ENCODE peak calls at places on chromosomes 1 and 21, in nine cellular contexts. One of them, this sample, is unnamed.

GRCh38 chr1:239912471-239912870 is 179.2 kb upstream of the FMN2 start:
- DNase-seq in GM03348: peak
- DNase-seq in mucosa of gallbladder: no peak
- DNase-seq in H7: no peak
- DNase-seq in EH: peak
- DNase-seq in B cell: no peak
- DNase-seq in activated T-helper 1 cell treated with anti-CD3 and anti-CD28 coated beads, Interleukin-2, amount 50 U/mL, for 16 hours: no peak
- DNase-seq in memory B cell: no peak
- DNase-seq in neuronal stem cell: no peak
- DNase-seq in this sample: peak

GRCh38 chr1:224325959-224326358 is 4.0 kb downstream of the NVL start:
- DNase-seq in neuronal stem cell: no peak
- DNase-seq in H7: no peak
- DNase-seq in EH: no peak
- DNase-seq in memory B cell: no peak
- DNase-seq in activated T-helper 1 cell treated with anti-CD3 and anti-CD28 coated beads, Interleukin-2, amount 50 U/mL, for 16 hours: no peak
- DNase-seq in mucosa of gallbladder: no peak
- DNase-seq in B cell: no peak
- DNase-seq in GM03348: no peak
- DNase-seq in this sample: no peak

GRCh38 chr1:116956378-116956777 is 45.2 kb upstream of the CD101 start:
- DNase-seq in neuronal stem cell: no peak
- DNase-seq in memory B cell: no peak
- DNase-seq in mucosa of gallbladder: no peak
- DNase-seq in activated T-helper 1 cell treated with anti-CD3 and anti-CD28 coated beads, Interleukin-2, amount 50 U/mL, for 16 hours: no peak
- DNase-seq in GM03348: no peak
- DNase-seq in B cell: no peak
- DNase-seq in H7: no peak
- DNase-seq in EH: no peak
- DNase-seq in this sample: no peak

GRCh38 chr1:24416666-24417391 is 1.2 kb downstream of the NIPAL3 start:
- DNase-seq in neuronal stem cell: no peak
- DNase-seq in GM03348: peak
- DNase-seq in B cell: peak
- DNase-seq in EH: peak
- DNase-seq in activated T-helper 1 cell treated with anti-CD3 and anti-CD28 coated beads, Interleukin-2, amount 50 U/mL, for 16 hours: peak
- DNase-seq in H7: no peak
- DNase-seq in mucosa of gallbladder: no peak
- DNase-seq in memory B cell: peak
- DNase-seq in this sample: peak

GRCh38 chr1:221979461-221980032 is 237.7 kb upstream of the DUSP10 start:
- DNase-seq in activated T-helper 1 cell treated with anti-CD3 and anti-CD28 coated beads, Interleukin-2, amount 50 U/mL, for 16 hours: no peak
- DNase-seq in GM03348: no peak
- DNase-seq in mucosa of gallbladder: no peak
- DNase-seq in H7: no peak
- DNase-seq in B cell: no peak
- DNase-seq in memory B cell: no peak
- DNase-seq in EH: no peak
- DNase-seq in neuronal stem cell: no peak
- DNase-seq in this sample: peak

GRCh38 chr1:152188673-152189591 is 29.9 kb upstream of the RPTN start:
- DNase-seq in B cell: peak
- DNase-seq in EH: peak
- DNase-seq in activated T-helper 1 cell treated with anti-CD3 and anti-CD28 coated beads, Interleukin-2, amount 50 U/mL, for 16 hours: peak
- DNase-seq in memory B cell: peak
- DNase-seq in mucosa of gallbladder: peak
- DNase-seq in GM03348: peak
- DNase-seq in neuronal stem cell: no peak
- DNase-seq in H7: peak
- DNase-seq in this sample: peak

GRCh38 chr1:91650764-91651163 is 150.1 kb downstream of the CDC7 start:
- DNase-seq in memory B cell: no peak
- DNase-seq in EH: peak
- DNase-seq in activated T-helper 1 cell treated with anti-CD3 and anti-CD28 coated beads, Interleukin-2, amount 50 U/mL, for 16 hours: no peak
- DNase-seq in GM03348: peak
- DNase-seq in B cell: no peak
- DNase-seq in neuronal stem cell: no peak
- DNase-seq in H7: no peak
- DNase-seq in mucosa of gallbladder: peak
- DNase-seq in this sample: peak

GRCh38 chr1:162055062-162055461 is 14.4 kb upstream of the NOS1AP start:
- DNase-seq in activated T-helper 1 cell treated with anti-CD3 and anti-CD28 coated beads, Interleukin-2, amount 50 U/mL, for 16 hours: no peak
- DNase-seq in GM03348: peak
- DNase-seq in B cell: no peak
- DNase-seq in H7: no peak
- DNase-seq in neuronal stem cell: no peak
- DNase-seq in EH: peak
- DNase-seq in mucosa of gallbladder: no peak
- DNase-seq in memory B cell: no peak
- DNase-seq in this sample: peak

GRCh38 chr1:205991237-205991636 is 12.0 kb downstream of the RAB7B start:
- DNase-seq in memory B cell: no peak
- DNase-seq in EH: peak
- DNase-seq in B cell: no peak
- DNase-seq in H7: no peak
- DNase-seq in neuronal stem cell: no peak
- DNase-seq in GM03348: peak
- DNase-seq in mucosa of gallbladder: no peak
- DNase-seq in activated T-helper 1 cell treated with anti-CD3 and anti-CD28 coated beads, Interleukin-2, amount 50 U/mL, for 16 hours: no peak
- DNase-seq in this sample: no peak

GRCh38 chr1:204670152-204670927 is 15.2 kb downstream of the LRRN2 start:
- DNase-seq in B cell: no peak
- DNase-seq in activated T-helper 1 cell treated with anti-CD3 and anti-CD28 coated beads, Interleukin-2, amount 50 U/mL, for 16 hours: no peak
- DNase-seq in mucosa of gallbladder: no peak
- DNase-seq in memory B cell: no peak
- DNase-seq in GM03348: peak
- DNase-seq in neuronal stem cell: no peak
- DNase-seq in EH: peak
- DNase-seq in H7: no peak
- DNase-seq in this sample: peak

GRCh38 chr1:193321242-193321842 is 134.9 kb upstream of the B3GALT2 start:
- DNase-seq in H7: no peak
- DNase-seq in neuronal stem cell: no peak
- DNase-seq in B cell: no peak
- DNase-seq in activated T-helper 1 cell treated with anti-CD3 and anti-CD28 coated beads, Interleukin-2, amount 50 U/mL, for 16 hours: no peak
- DNase-seq in GM03348: peak
- DNase-seq in mucosa of gallbladder: no peak
- DNase-seq in memory B cell: no peak
- DNase-seq in EH: peak
- DNase-seq in this sample: no peak

GRCh38 chr1:35707253-35708178 is 11.2 kb downstream of the C1orf216 start:
- DNase-seq in EH: peak
- DNase-seq in mucosa of gallbladder: no peak
- DNase-seq in activated T-helper 1 cell treated with anti-CD3 and anti-CD28 coated beads, Interleukin-2, amount 50 U/mL, for 16 hours: no peak
- DNase-seq in H7: peak
- DNase-seq in B cell: peak
- DNase-seq in neuronal stem cell: peak
- DNase-seq in GM03348: peak
- DNase-seq in memory B cell: no peak
- DNase-seq in this sample: no peak

GRCh38 chr1:204025917-204026709 is 46.8 kb upstream of the SOX13 start:
- DNase-seq in activated T-helper 1 cell treated with anti-CD3 and anti-CD28 coated beads, Interleukin-2, amount 50 U/mL, for 16 hours: no peak
- DNase-seq in neuronal stem cell: peak
- DNase-seq in GM03348: no peak
- DNase-seq in EH: no peak
- DNase-seq in mucosa of gallbladder: no peak
- DNase-seq in memory B cell: no peak
- DNase-seq in B cell: no peak
- DNase-seq in H7: no peak
- DNase-seq in this sample: no peak

GRCh38 chr1:182430263-182431068 is 19.5 kb upstream of the RGSL1 start:
- DNase-seq in activated T-helper 1 cell treated with anti-CD3 and anti-CD28 coated beads, Interleukin-2, amount 50 U/mL, for 16 hours: no peak
- DNase-seq in GM03348: no peak
- DNase-seq in neuronal stem cell: no peak
- DNase-seq in B cell: peak
- DNase-seq in memory B cell: no peak
- DNase-seq in mucosa of gallbladder: no peak
- DNase-seq in H7: no peak
- DNase-seq in EH: peak
- DNase-seq in this sample: no peak

GRCh38 chr21:28473530-28474225 is 519.0 kb downstream of the LTN1 start:
- DNase-seq in EH: peak
- DNase-seq in H7: no peak
- DNase-seq in memory B cell: no peak
- DNase-seq in GM03348: no peak
- DNase-seq in activated T-helper 1 cell treated with anti-CD3 and anti-CD28 coated beads, Interleukin-2, amount 50 U/mL, for 16 hours: no peak
- DNase-seq in B cell: no peak
- DNase-seq in neuronal stem cell: no peak
- DNase-seq in mucosa of gallbladder: no peak
- DNase-seq in this sample: no peak

GRCh38 chr1:39214998-39215873 is 10.7 kb downstream of the MACF1 start:
- DNase-seq in neuronal stem cell: no peak
- DNase-seq in activated T-helper 1 cell treated with anti-CD3 and anti-CD28 coated beads, Interleukin-2, amount 50 U/mL, for 16 hours: no peak
- DNase-seq in memory B cell: peak
- DNase-seq in EH: peak
- DNase-seq in B cell: peak
- DNase-seq in GM03348: no peak
- DNase-seq in mucosa of gallbladder: no peak
- DNase-seq in H7: no peak
- DNase-seq in this sample: peak

GRCh38 chr1:3462356-3463012 is 8.0 kb downstream of the ARHGEF16 start:
- DNase-seq in EH: no peak
- DNase-seq in mucosa of gallbladder: no peak
- DNase-seq in activated T-helper 1 cell treated with anti-CD3 and anti-CD28 coated beads, Interleukin-2, amount 50 U/mL, for 16 hours: no peak
- DNase-seq in GM03348: no peak
- DNase-seq in neuronal stem cell: no peak
- DNase-seq in memory B cell: no peak
- DNase-seq in H7: no peak
- DNase-seq in B cell: no peak
- DNase-seq in this sample: no peak

GRCh38 chr1:117985973-117986372 is 56.4 kb downstream of the WDR3 start:
- DNase-seq in activated T-helper 1 cell treated with anti-CD3 and anti-CD28 coated beads, Interleukin-2, amount 50 U/mL, for 16 hours: no peak
- DNase-seq in memory B cell: no peak
- DNase-seq in EH: no peak
- DNase-seq in B cell: no peak
- DNase-seq in GM03348: no peak
- DNase-seq in H7: no peak
- DNase-seq in mucosa of gallbladder: no peak
- DNase-seq in neuronal stem cell: no peak
- DNase-seq in this sample: no peak

GRCh38 chr1:3530931-3531818 is 76.7 kb downstream of the ARHGEF16 start:
- DNase-seq in memory B cell: peak
- DNase-seq in activated T-helper 1 cell treated with anti-CD3 and anti-CD28 coated beads, Interleukin-2, amount 50 U/mL, for 16 hours: peak
- DNase-seq in neuronal stem cell: peak
- DNase-seq in H7: no peak
- DNase-seq in B cell: peak
- DNase-seq in EH: peak
- DNase-seq in GM03348: peak
- DNase-seq in mucosa of gallbladder: peak
- DNase-seq in this sample: peak

GRCh38 chr1:240424740-240425464 is 187.1 kb downstream of the GREM2 start:
- DNase-seq in neuronal stem cell: no peak
- DNase-seq in memory B cell: no peak
- DNase-seq in GM03348: no peak
- DNase-seq in mucosa of gallbladder: no peak
- DNase-seq in B cell: no peak
- DNase-seq in H7: no peak
- DNase-seq in EH: peak
- DNase-seq in activated T-helper 1 cell treated with anti-CD3 and anti-CD28 coated beads, Interleukin-2, amount 50 U/mL, for 16 hours: no peak
- DNase-seq in this sample: peak

GRCh38 chr1:56866656-56867055 is 12.1 kb downstream of the C8A start:
- DNase-seq in mucosa of gallbladder: no peak
- DNase-seq in B cell: no peak
- DNase-seq in EH: peak
- DNase-seq in neuronal stem cell: no peak
- DNase-seq in GM03348: peak
- DNase-seq in H7: no peak
- DNase-seq in memory B cell: no peak
- DNase-seq in activated T-helper 1 cell treated with anti-CD3 and anti-CD28 coated beads, Interleukin-2, amount 50 U/mL, for 16 hours: no peak
- DNase-seq in this sample: peak

GRCh38 chr1:235631816-235632215 is 17.8 kb downstream of the GNG4 start:
- DNase-seq in activated T-helper 1 cell treated with anti-CD3 and anti-CD28 coated beads, Interleukin-2, amount 50 U/mL, for 16 hours: no peak
- DNase-seq in EH: no peak
- DNase-seq in mucosa of gallbladder: no peak
- DNase-seq in H7: no peak
- DNase-seq in GM03348: no peak
- DNase-seq in B cell: no peak
- DNase-seq in neuronal stem cell: no peak
- DNase-seq in memory B cell: no peak
- DNase-seq in this sample: no peak

GRCh38 chr1:200448034-200448762 is 38.4 kb upstream of the ZNF281 start:
- DNase-seq in activated T-helper 1 cell treated with anti-CD3 and anti-CD28 coated beads, Interleukin-2, amount 50 U/mL, for 16 hours: no peak
- DNase-seq in B cell: no peak
- DNase-seq in GM03348: no peak
- DNase-seq in mucosa of gallbladder: no peak
- DNase-seq in neuronal stem cell: no peak
- DNase-seq in H7: no peak
- DNase-seq in EH: no peak
- DNase-seq in memory B cell: no peak
- DNase-seq in this sample: no peak

GRCh38 chr1:2166254-2166653 is 28.3 kb downstream of the FAAP20 start:
- DNase-seq in EH: peak
- DNase-seq in activated T-helper 1 cell treated with anti-CD3 and anti-CD28 coated beads, Interleukin-2, amount 50 U/mL, for 16 hours: no peak
- DNase-seq in B cell: no peak
- DNase-seq in memory B cell: no peak
- DNase-seq in mucosa of gallbladder: no peak
- DNase-seq in H7: peak
- DNase-seq in GM03348: no peak
- DNase-seq in neuronal stem cell: no peak
- DNase-seq in this sample: no peak

GRCh38 chr1:109932232-109932631 is 21.6 kb downstream of the CSF1 start:
- DNase-seq in activated T-helper 1 cell treated with anti-CD3 and anti-CD28 coated beads, Interleukin-2, amount 50 U/mL, for 16 hours: no peak
- DNase-seq in memory B cell: no peak
- DNase-seq in H7: no peak
- DNase-seq in B cell: no peak
- DNase-seq in EH: no peak
- DNase-seq in neuronal stem cell: no peak
- DNase-seq in mucosa of gallbladder: no peak
- DNase-seq in GM03348: no peak
- DNase-seq in this sample: no peak

GRCh38 chr1:36160949-36161485 is 5.1 kb downstream of the MAP7D1 start:
- DNase-seq in mucosa of gallbladder: peak
- DNase-seq in GM03348: peak
- DNase-seq in activated T-helper 1 cell treated with anti-CD3 and anti-CD28 coated beads, Interleukin-2, amount 50 U/mL, for 16 hours: peak
- DNase-seq in neuronal stem cell: no peak
- DNase-seq in B cell: peak
- DNase-seq in H7: peak
- DNase-seq in memory B cell: no peak
- DNase-seq in EH: peak
- DNase-seq in this sample: peak

GRCh38 chr1:223726380-223727001 is 14.2 kb downstream of the CAPN2 start:
- DNase-seq in GM03348: peak
- DNase-seq in neuronal stem cell: no peak
- DNase-seq in EH: peak
- DNase-seq in B cell: peak
- DNase-seq in mucosa of gallbladder: peak
- DNase-seq in activated T-helper 1 cell treated with anti-CD3 and anti-CD28 coated beads, Interleukin-2, amount 50 U/mL, for 16 hours: peak
- DNase-seq in H7: peak
- DNase-seq in memory B cell: peak
- DNase-seq in this sample: peak

GRCh38 chr1:46535063-46535462 is 16.4 kb downstream of the KNCN start:
- DNase-seq in memory B cell: no peak
- DNase-seq in mucosa of gallbladder: peak
- DNase-seq in H7: no peak
- DNase-seq in B cell: no peak
- DNase-seq in activated T-helper 1 cell treated with anti-CD3 and anti-CD28 coated beads, Interleukin-2, amount 50 U/mL, for 16 hours: no peak
- DNase-seq in EH: peak
- DNase-seq in GM03348: no peak
- DNase-seq in neuronal stem cell: no peak
- DNase-seq in this sample: peak

GRCh38 chr1:2499986-2500596 is 24.0 kb downstream of the PLCH2 start:
- DNase-seq in mucosa of gallbladder: no peak
- DNase-seq in activated T-helper 1 cell treated with anti-CD3 and anti-CD28 coated beads, Interleukin-2, amount 50 U/mL, for 16 hours: no peak
- DNase-seq in neuronal stem cell: no peak
- DNase-seq in EH: no peak
- DNase-seq in B cell: peak
- DNase-seq in memory B cell: no peak
- DNase-seq in H7: peak
- DNase-seq in GM03348: no peak
- DNase-seq in this sample: no peak

GRCh38 chr1:76068953-76069561 is 5.5 kb upstream of the ST6GALNAC3 start:
- DNase-seq in memory B cell: no peak
- DNase-seq in EH: no peak
- DNase-seq in GM03348: no peak
- DNase-seq in B cell: no peak
- DNase-seq in activated T-helper 1 cell treated with anti-CD3 and anti-CD28 coated beads, Interleukin-2, amount 50 U/mL, for 16 hours: no peak
- DNase-seq in neuronal stem cell: no peak
- DNase-seq in mucosa of gallbladder: no peak
- DNase-seq in H7: no peak
- DNase-seq in this sample: no peak

GRCh38 chr1:205350124-205350523 is 6.6 kb downstream of the KLHDC8A start:
- DNase-seq in memory B cell: no peak
- DNase-seq in neuronal stem cell: no peak
- DNase-seq in B cell: peak
- DNase-seq in mucosa of gallbladder: no peak
- DNase-seq in activated T-helper 1 cell treated with anti-CD3 and anti-CD28 coated beads, Interleukin-2, amount 50 U/mL, for 16 hours: no peak
- DNase-seq in GM03348: no peak
- DNase-seq in H7: no peak
- DNase-seq in EH: no peak
- DNase-seq in this sample: no peak